ENCODE peak calls at places on chromosome 19, in four cellular contexts. Q is heart right ventricle, K is IMR-90, Z is left lung. T is an unnamed sample. For H3K36me3, the result is how much of the 10 kb centered on the place peaks cover.

GRCh38 chr19:13839938-13840750 is 36.8 kb upstream of the NANOS3 start:
- DNase-seq in Q (no peak), K (peak), Z (peak), T (peak)

GRCh38 chr19:14073232-14073924 is 792 bp downstream of the MISP3 start:
- DNase-seq in Q (peak), K (peak), Z (peak), T (peak)

GRCh38 chr19:6794817-6795431 is 22.4 kb downstream of the VAV1 start:
- DNase-seq in Q (no peak), K (no peak), Z (no peak), T (no peak)

GRCh38 chr19:5317321-5317720 is 23.3 kb downstream of the PTPRS start:
- DNase-seq in Q (no peak), K (no peak), Z (no peak), T (no peak)

GRCh38 chr19:13888281-13888680 is 11.3 kb downstream of the NANOS3 start:
- DNase-seq in Q (no peak), K (no peak), Z (no peak), T (no peak)

GRCh38 chr19:6002591-6002990 is 24.7 kb upstream of the RANBP3 start:
- DNase-seq in Q (no peak), K (no peak), Z (no peak), T (no peak)

GRCh38 chr19:17829855-17830566 is 8.7 kb upstream of the INSL3 start:
- DNase-seq in Q (no peak), K (peak), Z (no peak), T (no peak)

GRCh38 chr19:719081-719512 is 10.4 kb downstream of the PALM start:
- DNase-seq in Q (no peak), K (no peak), Z (no peak), T (no peak)

GRCh38 chr19:46713781-46714522 is 3.0 kb downstream of the PRKD2 start:
- DNase-seq in Q (peak), K (peak), Z (peak), T (peak)

GRCh38 chr19:7115721-7116120 is 46.2 kb downstream of the ZNF557 start:
- DNase-seq in Q (no peak), K (no peak), Z (no peak), T (no peak)

GRCh38 chr19:47315125-47315821 is 5.6 kb downstream of the C5AR1 start:
- DNase-seq in Q (peak), K (peak), Z (peak), T (peak)

GRCh38 chr19:15426485-15427349 is 7.9 kb upstream of the AKAP8L start:
- DNase-seq in Q (no peak), K (no peak), Z (no peak), T (no peak)

GRCh38 chr19:42197375-42197817 is 20.1 kb downstream of the DEDD2 start:
- DNase-seq in Q (no peak), K (no peak), Z (no peak), T (no peak)

GRCh38 chr19:57324992-57325391 is 4.7 kb downstream of the ZNF543 start:
- DNase-seq in Q (no peak), K (no peak), Z (no peak), T (no peak)
- H3K36me3 ChIP-seq in Q (half or more), K (under half), Z (half or more), T (half or more)

GRCh38 chr19:52527954-52528326 is 472 bp downstream of the ZNF808 start:
- DNase-seq in Q (no peak), K (no peak), Z (peak), T (peak)
- H3K27ac ChIP-seq in Q (peak), K (peak), Z (peak), T (peak)

DNA sequence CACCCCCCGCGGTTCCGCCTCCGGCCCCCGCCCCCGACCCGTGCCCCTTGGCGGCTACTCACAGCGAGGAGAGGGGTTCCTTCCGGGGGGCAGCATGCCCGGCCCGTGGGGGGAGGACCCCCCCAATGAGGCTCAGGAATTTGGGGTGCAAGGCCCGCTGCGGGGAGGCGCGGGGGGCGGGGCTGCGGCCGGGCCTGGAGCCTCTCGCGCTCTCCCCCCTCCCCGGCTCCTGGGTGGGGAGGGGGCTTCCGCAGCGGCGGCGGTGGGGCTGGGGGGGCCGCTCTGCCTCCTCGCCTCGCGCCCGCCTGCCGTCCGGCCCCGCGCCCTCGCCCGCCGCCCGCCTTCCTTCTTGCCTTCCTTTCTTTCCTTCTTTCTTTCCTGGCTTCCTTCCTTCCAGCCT is 353 bp downstream of the LRRC4B start:
- DNase-seq in Q (no peak), K (no peak), Z (no peak), T (no peak)
- H3K4me3 ChIP-seq in Q (peak), K (no peak), Z (no peak), T (no peak)

DNA sequence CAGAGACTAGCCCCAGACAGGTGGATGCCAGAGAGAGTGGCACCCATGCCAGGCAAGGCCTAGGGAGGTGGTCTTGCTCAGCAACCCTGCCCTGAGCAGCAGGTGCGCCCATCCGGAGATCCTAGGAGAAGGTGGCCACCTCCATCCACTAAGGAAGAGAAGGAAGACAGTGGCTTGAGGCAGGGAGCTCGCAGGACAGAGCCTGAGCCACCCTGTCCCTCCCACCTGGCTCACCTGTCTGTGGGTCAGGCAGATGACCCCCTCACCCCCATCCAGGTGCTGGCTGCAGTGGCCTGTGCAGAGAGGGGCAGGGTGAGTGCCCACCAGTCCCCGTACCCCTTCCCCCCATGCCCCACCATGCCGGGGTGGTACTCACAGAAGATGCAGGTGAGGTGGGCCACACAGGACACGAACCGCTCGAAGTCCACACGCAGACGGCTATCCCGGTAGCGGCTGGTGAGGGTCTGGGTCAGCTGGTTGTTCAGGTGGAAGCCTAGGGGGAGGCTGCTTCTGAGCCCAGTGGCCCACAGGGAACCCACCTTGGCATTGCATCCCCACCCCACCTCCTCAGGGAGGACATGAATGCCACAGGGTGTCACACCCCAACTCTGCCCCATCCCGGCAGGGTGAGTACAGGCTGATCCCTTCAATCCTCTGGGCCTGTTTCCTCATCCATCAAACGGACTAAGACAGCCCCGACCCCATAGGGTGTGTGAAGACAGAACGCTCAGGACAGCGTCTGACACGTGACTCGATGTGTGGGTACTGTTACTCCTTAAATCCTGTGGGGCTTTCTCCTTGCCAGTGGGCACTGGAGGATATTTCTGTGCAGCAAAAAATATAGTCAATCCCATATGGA is 13.3 kb downstream of the CAPN12 start:
- DNase-seq in Q (no peak), K (no peak), Z (peak), T (peak)
- H3K36me3 ChIP-seq in Q (half or more), K (under half), Z (half or more), T (under half)

GRCh38 chr19:51687791-51688664 is 5.1 kb upstream of the SPACA6 start:
- DNase-seq in Q (peak), K (peak), Z (peak), T (no peak)

GRCh38 chr19:51689751-51690358 is 3.3 kb upstream of the SPACA6 start:
- DNase-seq in Q (peak), K (no peak), Z (peak), T (no peak)

GRCh38 chr19:51690359-51691121 is 2.6 kb upstream of the SPACA6 start:
- DNase-seq in Q (peak), K (peak), Z (peak), T (peak)

GRCh38 chr19:51691122-51692064 is 1.7 kb upstream of the SPACA6 start:
- DNase-seq in Q (no peak), K (peak), Z (no peak), T (no peak)

DNA sequence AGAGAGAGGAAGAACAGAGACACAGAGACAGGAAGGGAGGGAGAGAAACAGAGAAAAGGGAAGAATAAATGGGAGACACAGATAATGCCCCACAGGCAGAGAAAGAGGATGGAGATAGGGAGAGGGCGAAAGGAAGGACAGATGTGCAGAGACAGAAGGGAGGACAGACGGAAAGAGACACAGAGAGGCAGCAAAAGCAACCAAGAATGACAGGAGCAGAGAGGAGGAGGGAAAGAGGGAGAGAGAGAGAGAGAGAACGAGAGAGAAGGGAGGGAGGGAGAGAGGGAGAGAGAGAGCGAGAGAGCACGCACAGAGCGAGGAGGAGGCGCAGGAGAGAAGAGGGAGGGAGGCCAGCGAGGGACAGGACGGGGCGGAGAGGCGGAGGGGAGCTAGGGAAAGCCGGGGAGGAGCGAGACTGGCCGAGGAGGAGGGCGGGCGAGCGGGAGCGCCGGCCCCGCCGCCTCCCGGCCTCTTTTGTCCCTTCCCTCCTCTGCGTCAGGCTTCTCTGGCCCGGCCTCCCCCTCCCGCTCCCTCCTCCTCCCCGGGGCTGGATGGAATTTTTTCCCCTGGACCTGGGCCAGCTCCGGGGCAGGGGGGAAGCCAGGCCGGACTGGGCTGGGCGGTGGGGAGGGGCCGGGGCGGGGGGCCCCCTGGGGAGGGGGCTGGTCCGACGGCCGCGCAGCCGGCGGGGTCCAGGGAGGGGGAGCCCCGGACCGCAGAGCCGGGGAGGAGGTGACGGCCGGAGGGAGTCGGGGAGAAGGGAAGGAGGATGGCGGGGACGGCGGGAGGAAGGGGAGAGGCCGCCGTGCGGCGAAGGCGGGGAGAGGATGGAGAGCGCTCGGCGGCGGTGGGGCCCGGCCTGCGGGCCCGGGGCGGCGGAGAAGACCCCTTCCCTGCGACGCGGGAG is 4.2 kb upstream of the SPACA6 start:
- DNase-seq in Q (peak), K (peak), Z (peak), T (peak)
- H3K27ac ChIP-seq in Q (peak), K (peak), Z (peak), T (peak)

GRCh38 chr19:50312967-50313811 is 16.0 kb downstream of the KCNC3 start:
- DNase-seq in Q (no peak), K (no peak), Z (no peak), T (no peak)

GRCh38 chr19:50309396-50310125 is 19.6 kb downstream of the KCNC3 start:
- DNase-seq in Q (no peak), K (no peak), Z (no peak), T (peak)

GRCh38 chr19:50310759-50311465 is 18.3 kb downstream of the KCNC3 start:
- DNase-seq in Q (no peak), K (no peak), Z (no peak), T (no peak)

GRCh38 chr19:50313812-50314536 is 15.2 kb downstream of the KCNC3 start:
- DNase-seq in Q (no peak), K (no peak), Z (no peak), T (no peak)

DNA sequence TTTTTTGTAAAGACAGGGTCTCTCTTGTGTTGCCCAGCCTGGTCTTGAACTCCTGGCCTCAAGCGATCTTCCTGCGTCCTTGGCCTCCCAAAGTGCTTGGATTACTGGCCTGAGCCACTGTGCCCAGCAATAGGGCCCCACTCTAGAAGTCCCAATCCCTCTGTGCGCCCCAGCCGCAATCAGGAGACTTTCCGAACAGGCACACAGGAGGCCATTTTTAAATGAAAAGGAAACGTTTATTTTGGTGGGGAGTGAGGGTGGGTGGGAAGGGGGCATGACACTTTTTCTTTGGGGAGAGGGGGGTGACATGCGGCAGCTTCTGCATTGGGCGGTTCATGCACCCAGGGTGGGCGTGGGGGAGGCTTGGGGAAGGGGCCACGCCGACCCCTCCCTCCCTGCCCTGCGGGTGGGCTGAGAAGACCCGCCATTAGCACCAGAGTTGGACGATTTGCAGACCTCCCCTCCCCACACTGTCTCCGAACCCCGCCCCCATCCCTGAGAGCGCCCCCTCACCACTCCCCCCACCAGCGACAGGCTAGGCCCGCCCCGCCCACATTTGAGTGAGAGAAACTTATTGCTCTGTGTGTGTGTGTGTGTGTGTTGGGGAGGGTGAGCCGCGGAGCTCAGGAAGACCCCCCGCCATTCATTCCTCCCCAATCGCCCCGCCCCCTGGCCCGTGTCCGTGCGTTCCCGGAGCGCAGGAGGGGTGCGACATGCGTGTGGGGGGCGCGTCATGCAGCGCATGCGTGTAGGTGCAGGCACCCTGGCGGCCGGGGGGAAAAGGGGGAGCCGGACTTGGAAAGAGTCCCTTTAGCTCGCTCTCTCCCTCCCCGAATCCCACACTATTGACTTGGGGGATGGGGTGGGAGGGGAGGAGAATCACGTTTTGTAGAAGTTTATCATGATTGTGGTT is 17.2 kb downstream of the KCNC3 start:
- DNase-seq in Q (no peak), K (no peak), Z (no peak), T (no peak)
- H3K4me3 ChIP-seq in Q (peak), K (no peak), Z (no peak), T (no peak)

DNA sequence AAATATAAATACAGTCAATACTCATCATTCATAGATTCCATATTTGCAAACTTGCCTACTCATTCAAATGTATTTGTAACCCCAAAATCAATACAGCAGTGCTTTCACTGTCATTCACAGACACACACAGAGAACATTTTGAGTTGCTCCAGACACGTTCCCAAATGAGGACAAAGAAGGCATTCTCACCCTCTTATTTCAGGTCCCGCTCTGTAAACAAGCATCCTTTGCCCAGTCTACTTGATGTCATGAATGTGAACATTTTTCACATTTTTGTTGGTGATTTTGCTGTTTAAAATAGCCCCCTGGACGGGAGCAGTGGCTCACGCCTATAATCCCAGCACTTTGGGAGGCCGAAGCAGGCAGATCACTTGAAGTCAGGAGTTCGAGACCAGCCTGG is 15.5 kb downstream of the C19orf47 start:
- DNase-seq in Q (no peak), K (no peak), Z (no peak), T (no peak)
- H3K36me3 ChIP-seq in Q (half or more), K (under half), Z (half or more), T (half or more)

GRCh38 chr19:38213469-38213868 is 10.6 kb downstream of the DPF1 start:
- DNase-seq in Q (no peak), K (no peak), Z (no peak), T (no peak)

GRCh38 chr19:38216785-38217746 is 7.0 kb downstream of the DPF1 start:
- DNase-seq in Q (no peak), K (no peak), Z (no peak), T (no peak)

GRCh38 chr19:38211206-38211605 is 12.8 kb downstream of the DPF1 start:
- DNase-seq in Q (no peak), K (no peak), Z (no peak), T (no peak)

GRCh38 chr19:38211779-38212178 is 12.2 kb downstream of the DPF1 start:
- DNase-seq in Q (no peak), K (no peak), Z (no peak), T (no peak)

DNA sequence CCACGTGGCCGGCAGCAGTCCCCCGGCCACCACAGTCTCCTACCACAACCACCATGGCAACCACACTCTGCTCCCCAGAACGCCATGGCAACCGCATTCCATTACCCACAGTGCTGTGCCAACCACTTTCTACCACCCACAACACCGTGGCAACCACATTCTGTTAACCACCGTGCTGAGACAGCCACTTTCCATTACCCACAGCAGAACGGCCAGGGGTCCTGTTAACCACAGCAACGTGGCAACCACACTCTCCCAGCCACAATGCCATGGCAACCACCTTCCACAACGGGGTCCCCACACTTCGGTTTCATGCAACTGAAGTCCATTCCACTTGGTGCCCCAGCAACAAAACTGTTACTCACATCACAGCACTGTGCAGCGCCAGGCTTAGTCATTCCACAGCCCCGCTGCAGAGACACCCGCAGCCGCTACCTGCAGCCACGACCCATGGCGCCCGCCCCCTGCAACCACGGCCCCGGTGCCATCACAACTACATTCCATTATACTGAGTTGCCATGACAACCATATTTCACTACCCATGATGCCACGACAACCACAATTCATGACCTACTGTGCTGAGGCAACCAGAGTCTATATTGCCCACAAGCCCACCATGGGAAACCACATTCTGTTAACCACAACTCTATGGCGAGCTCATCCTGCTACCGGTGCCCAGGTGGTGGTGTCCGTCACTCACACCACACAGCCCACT is 10.0 kb downstream of the DPF1 start:
- DNase-seq in Q (no peak), K (peak), Z (no peak), T (no peak)
- H3K27ac ChIP-seq in Q (no peak), K (no peak), Z (no peak), T (no peak)

DNA sequence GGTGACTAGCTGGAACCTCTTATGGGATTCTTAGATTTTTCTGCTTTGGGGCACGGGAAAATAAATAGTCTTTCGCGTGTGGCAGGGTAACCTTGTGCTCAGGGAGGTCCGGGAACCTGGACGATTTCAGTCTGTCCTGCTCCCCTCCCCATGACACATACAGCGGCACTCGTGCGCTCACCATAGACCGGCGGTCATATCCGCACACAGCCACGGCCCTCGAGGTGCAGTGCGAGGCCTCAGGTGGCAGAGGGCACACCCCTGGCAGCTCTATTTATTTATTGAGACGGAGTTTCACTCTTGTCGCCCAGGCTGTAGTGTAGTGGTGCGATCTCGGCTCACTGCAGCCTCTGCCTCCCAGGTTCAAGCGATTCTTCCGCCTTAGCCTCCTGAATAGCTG is 3.0 kb downstream of the ONECUT3 start:
- DNase-seq in Q (no peak), K (no peak), Z (no peak), T (no peak)
- H3K4me3 ChIP-seq in Q (no peak), K (no peak), Z (no peak), T (no peak)